ENCODE peak calls at places on chromosomes 4 and X, in seven cellular contexts. S is dorsolateral prefrontal cortex, Q is stomach, C is H1, F is AG04450, H is fibroblast of lung, A is thyroid gland. G is an unnamed sample.

GRCh38 chrX:40082447-40083119 is 15.2 kb downstream of the BCOR start:
- DNase-seq in C (no peak), F (no peak), A (no peak), Q (no peak), S (no peak), H (no peak), G (no peak)

GRCh38 chrX:103376118-103376978 is at the start of gene BEX3:
- DNase-seq in F (no peak), S (peak; percentile 72), Q (peak; percentile 66), A (peak; percentile 69), C (peak; percentile 56), H (peak; percentile 67), G (peak; percentile 33)

GRCh38 chrX:5431823-5432222 is 796.8 kb downstream of the NLGN4X start:
- DNase-seq in F (no peak), A (no peak), S (no peak), H (no peak), C (no peak), Q (no peak), G (no peak)

GRCh38 chr4:128835498-128836222 is 26.2 kb downstream of the JADE1 start:
- DNase-seq in H (peak; percentile 53), S (peak; percentile 22), A (peak; percentile 93), F (no peak), C (no peak), Q (peak; percentile 78), G (no peak)

GRCh38 chrX:46575991-46576392 is 2.4 kb downstream of the CHST7 start:
- DNase-seq in S (no peak), C (no peak), F (no peak), Q (no peak), A (peak; percentile 13), H (peak; percentile 40), G (no peak)

GRCh38 chrX:109656774-109657173 is 31.8 kb upstream of the KCNE5 start:
- DNase-seq in A (no peak), Q (no peak), H (no peak), F (no peak), S (no peak), C (no peak), G (no peak)

GRCh38 chr4:55004831-55005230 is 120.6 kb downstream of the KDR start:
- DNase-seq in C (no peak), A (peak; percentile 16), Q (no peak), H (peak; percentile 60), F (no peak), S (no peak), G (no peak)

GRCh38 chrX:119015407-119016242 is 41.2 kb downstream of the LONRF3 start:
- DNase-seq in F (peak; percentile 41), C (no peak), A (peak; percentile 21), H (peak; percentile 86), S (peak; percentile 11), Q (peak; percentile 43), G (no peak)

GRCh38 chr4:99690990-99691389 is 33.4 kb upstream of the C4orf54 start:
- DNase-seq in H (no peak), F (no peak), A (no peak), C (no peak), S (no peak), Q (no peak), G (no peak)

GRCh38 chr4:98932539-98932938 is 3.6 kb upstream of the EIF4E start:
- DNase-seq in F (no peak), S (no peak), C (no peak), A (no peak), Q (no peak), H (peak; percentile 60), G (no peak)

GRCh38 chr4:161817822-161818412 is 345.9 kb downstream of the FSTL5 start:
- DNase-seq in S (no peak), C (no peak), H (no peak), Q (no peak), A (no peak), F (no peak), G (no peak)

GRCh38 chr4:46392421-46392820 is 2.5 kb upstream of the GABRA2 start:
- DNase-seq in F (no peak), S (no peak), C (no peak), H (no peak), A (no peak), Q (no peak), G (no peak)

GRCh38 chr4:31467781-31468180 is 747.6 kb downstream of the PCDH7 start:
- DNase-seq in H (peak; percentile 27), C (no peak), Q (no peak), A (no peak), S (no peak), F (no peak), G (no peak)

GRCh38 chr4:165402375-165402774 is 23.6 kb downstream of the CPE start:
- DNase-seq in H (no peak), C (no peak), F (no peak), Q (no peak), A (no peak), S (no peak), G (no peak)

GRCh38 chrX:39731735-39732134 is 366.0 kb downstream of the BCOR start:
- DNase-seq in Q (no peak), A (no peak), C (no peak), S (no peak), F (no peak), H (no peak), G (no peak)

GRCh38 chr4:167234388-167234881 is at the start of gene SPOCK3:
- DNase-seq in F (no peak), Q (peak; percentile 44), S (peak; percentile 82), A (peak; percentile 24), C (peak; percentile 17), H (peak; percentile 54), G (no peak)

GRCh38 chr4:108345862-108346530 is 177.3 kb upstream of the LEF1 start:
- DNase-seq in C (no peak), S (no peak), H (peak; percentile 94), A (no peak), F (no peak), Q (no peak), G (no peak)

GRCh38 chr4:88866862-88867550 is 169.4 kb upstream of the NAP1L5 start:
- DNase-seq in F (no peak), H (peak; percentile 17), A (no peak), C (no peak), Q (no peak), S (no peak), G (no peak)

GRCh38 chrX:23764585-23764984 is 18.4 kb upstream of the SAT1 start:
- DNase-seq in S (no peak), H (no peak), F (no peak), Q (no peak), A (no peak), C (no peak), G (no peak)

GRCh38 chrX:15405846-15406245 is 21.6 kb upstream of the VEGFD start:
- DNase-seq in S (no peak), F (no peak), A (no peak), C (no peak), Q (no peak), H (no peak), G (no peak)

GRCh38 chr4:161132715-161133425 is 1030.9 kb downstream of the FSTL5 start:
- DNase-seq in C (no peak), H (no peak), S (no peak), A (no peak), Q (no peak), F (no peak), G (no peak)

GRCh38 chr4:26724522-26724921 is 136.1 kb upstream of the STIM2 start:
- DNase-seq in H (no peak), S (no peak), Q (no peak), A (no peak), C (no peak), F (no peak), G (no peak)

GRCh38 chr4:42513748-42514490 is 116.6 kb downstream of the SHISA3 start:
- DNase-seq in Q (no peak), H (no peak), A (no peak), C (no peak), F (no peak), S (no peak), G (no peak)

GRCh38 chrX:20514358-20514757 is 247.6 kb upstream of the RPS6KA3 start:
- DNase-seq in F (no peak), Q (no peak), H (peak; percentile 88), A (no peak), C (no peak), S (no peak), G (no peak)

GRCh38 chr4:116358633-116359222 is 726.6 kb downstream of the TRAM1L1 start:
- DNase-seq in C (peak; percentile 64), F (peak; percentile 7), H (peak; percentile 45), A (no peak), S (no peak), Q (peak; percentile 69), G (no peak)

GRCh38 chr4:5050520-5050955 is 742 bp upstream of the STK32B start:
- DNase-seq in H (peak; percentile 74), A (peak; percentile 56), Q (peak; percentile 77), C (peak; percentile 53), F (peak; percentile 52), S (peak; percentile 81), G (no peak)
- H3K4me3 ChIP-seq in H (peak overlapping the region; percentile 46), A (no peak overlapping the region), Q (peak overlapping the region; percentile 58), C (peak overlapping the region; percentile 53), F (peak overlapping the region; percentile 66), S (peak overlapping the region; percentile 59), G (no peak overlapping the region)

GRCh38 chr4:184061582-184061981 is 156.1 kb downstream of the ENPP6 start:
- DNase-seq in S (no peak), Q (no peak), C (no peak), H (no peak), A (no peak), F (no peak), G (no peak)
- H3K4me3 ChIP-seq in S (no peak overlapping the region), Q (no peak overlapping the region), C (no peak overlapping the region), H (no peak overlapping the region), A (no peak overlapping the region), F (no peak overlapping the region), G (no peak overlapping the region)

GRCh38 chr4:113094802-113095201 is 45.3 kb downstream of the ANK2 start:
- DNase-seq in A (no peak), F (no peak), C (no peak), S (no peak), H (peak; percentile 12), Q (no peak), G (no peak)

GRCh38 chr4:113094327-113094726 is 44.9 kb downstream of the ANK2 start:
- DNase-seq in Q (no peak), A (no peak), H (peak; percentile 2), F (no peak), S (no peak), C (no peak), G (no peak)

GRCh38 chr4:113086172-113086695 is 36.8 kb downstream of the ANK2 start:
- DNase-seq in Q (no peak), H (no peak), C (no peak), A (no peak), S (no peak), F (no peak), G (no peak)

GRCh38 chr4:113088050-113088449 is 38.6 kb downstream of the ANK2 start:
- DNase-seq in H (no peak), F (no peak), A (no peak), Q (no peak), S (no peak), C (no peak), G (no peak)

DNA sequence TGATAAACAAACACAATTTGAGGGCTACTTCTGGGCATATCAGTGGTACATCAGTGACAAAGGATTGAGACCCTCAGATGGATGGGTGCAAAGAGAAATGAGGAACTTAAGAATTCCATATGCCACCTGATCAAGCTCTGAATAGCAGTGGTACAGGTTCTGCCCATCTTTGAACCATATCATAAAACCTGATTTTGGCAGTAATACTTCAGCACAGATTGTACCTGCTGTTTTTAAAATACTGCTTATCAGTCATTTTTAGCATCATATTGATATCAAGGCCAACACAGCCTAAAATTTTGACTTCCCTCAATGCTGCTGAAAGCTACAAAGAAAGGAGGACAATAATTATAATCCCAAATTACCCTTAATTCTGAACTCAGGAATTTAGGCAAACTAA is 41.5 kb downstream of the ANK2 start:
- DNase-seq in H (no peak), S (no peak), A (no peak), Q (no peak), C (no peak), F (no peak), G (no peak)
- H3K4me3 ChIP-seq in H (no peak overlapping the region), S (no peak overlapping the region), A (no peak overlapping the region), Q (no peak overlapping the region), C (no peak overlapping the region), F (no peak overlapping the region), G (no peak overlapping the region)

GRCh38 chr4:168656055-168656660 is 159.3 kb downstream of the PALLD start:
- DNase-seq in Q (no peak), F (peak; percentile 56), H (peak; percentile 93), S (no peak), C (no peak), A (no peak), G (no peak)
- H3K4me3 ChIP-seq in Q (no peak overlapping the region), F (no peak overlapping the region), H (no peak overlapping the region), S (no peak overlapping the region), C (no peak overlapping the region), A (no peak overlapping the region), G (no peak overlapping the region)

G was measured in CD4-positive, alpha-beta memory T cell.